ENCODE peak calls at places on chromosomes 4 and X, in seven cellular contexts. P is ELF-1, M is iris pigment epithelial cell, Z is AG08396, A is Caco-2, S is ELR, N is Ammon's horn. K is an unnamed sample.

GRCh38 chrX:18075603-18076002 is 145.1 kb downstream of the BEND2 start:
- DNase-seq in P (no peak), M (no peak), Z (no peak), A (no peak), S (no peak), N (no peak), K (no peak)

GRCh38 chr4:102826105-102826889 is 1.1 kb downstream of the UBE2D3 start:
- DNase-seq in P (no peak), M (no peak), Z (no peak), A (no peak), S (no peak), N (no peak), K (no peak)

GRCh38 chr4:54238389-54238788 is 9.3 kb downstream of the PDGFRA start:
- DNase-seq in P (no peak), M (no peak), Z (no peak), A (no peak), S (no peak), N (no peak), K (no peak)

GRCh38 chr4:123672987-123673386 is 276.4 kb downstream of the SPRY1 start:
- DNase-seq in P (no peak), M (peak; percentile 87), Z (no peak), A (no peak), S (peak; percentile 46), N (no peak), K (no peak)

GRCh38 chr4:161356351-161356750 is 807.4 kb downstream of the FSTL5 start:
- DNase-seq in P (no peak), M (no peak), Z (no peak), A (no peak), S (no peak), N (no peak), K (no peak)

GRCh38 chr4:21879187-21879586 is 69.4 kb downstream of the KCNIP4 start:
- DNase-seq in P (peak; percentile 5), M (peak; percentile 62), Z (peak; percentile 29), A (peak; percentile 27), S (peak; percentile 69), N (no peak), K (peak; percentile 47)

GRCh38 chr4:148287111-148287510 is 155.1 kb downstream of the NR3C2 start:
- DNase-seq in P (no peak), M (no peak), Z (no peak), A (no peak), S (no peak), N (no peak), K (no peak)

GRCh38 chr4:103853627-103854026 is 133.8 kb upstream of the TACR3 start:
- DNase-seq in P (no peak), M (no peak), Z (no peak), A (no peak), S (peak; percentile 42), N (no peak), K (no peak)

GRCh38 chr4:119113033-119113655 is 22.5 kb upstream of the MYOZ2 start:
- DNase-seq in P (no peak), M (peak; percentile 96), Z (peak; percentile 53), A (no peak), S (peak; percentile 96), N (no peak), K (no peak)

GRCh38 chr4:144714166-144714565 is 68.2 kb downstream of the HHIP start:
- DNase-seq in P (no peak), M (peak; percentile 35), Z (no peak), A (no peak), S (peak; percentile 76), N (no peak), K (no peak)

GRCh38 chr4:25123236-25123635 is 37.0 kb downstream of the SEPSECS start:
- DNase-seq in P (no peak), M (no peak), Z (no peak), A (no peak), S (no peak), N (no peak), K (no peak)

GRCh38 chr4:149766135-149766534 is 49.5 kb downstream of the IQCM start:
- DNase-seq in P (no peak), M (no peak), Z (no peak), A (no peak), S (no peak), N (no peak), K (no peak)

GRCh38 chrX:132490086-132490419 is 1.2 kb upstream of the MBNL3 start:
- DNase-seq in P (no peak), M (no peak), Z (no peak), A (no peak), S (no peak), N (no peak), K (no peak)

GRCh38 chrX:108312938-108313337 is 125.3 kb downstream of the COL4A6 start:
- DNase-seq in P (peak; percentile 89), M (peak; percentile 72), Z (peak; percentile 22), A (no peak), S (peak; percentile 68), N (peak; percentile 5), K (peak; percentile 62)

GRCh38 chr4:80367737-80368136 is 32.2 kb downstream of the CFAP299 start:
- DNase-seq in P (no peak), M (peak; percentile 20), Z (peak; percentile 35), A (no peak), S (peak; percentile 60), N (no peak), K (no peak)

GRCh38 chrX:40103565-40104323 is 6.0 kb upstream of the BCOR start:
- DNase-seq in P (no peak), M (no peak), Z (no peak), A (peak; percentile 24), S (no peak), N (no peak), K (no peak)

GRCh38 chrX:41127476-41128192 is 42.4 kb downstream of the USP9X start:
- DNase-seq in P (no peak), M (no peak), Z (no peak), A (no peak), S (no peak), N (no peak), K (no peak)